ENCODE peak calls at places on chromosome 17, in ten cellular contexts. N is epithelial cell of esophagus, G is right lobe of liver, H is hepatocyte, E is fibroblast of villous mesenchyme, P is AG09309, A is breast epithelium, K is AG04450, V is lower lobe of right lung, M is left ventricle myocardium inferior. U is an unnamed sample.

GRCh38 chr17:51610155-51610554 is 349.8 kb downstream of the UTP18 start:
- DNase-seq in M (no peak), A (no peak), H (no peak), K (no peak), P (no peak), G (no peak), E (no peak), V (no peak), N (no peak), U (no peak)

GRCh38 chr17:2055494-2056220 is 754 bp downstream of the HIC1 start:
- DNase-seq in K (no peak), H (no peak), E (peak), A (no peak), N (no peak), G (peak), M (no peak), V (no peak), P (no peak), U (peak)

GRCh38 chr17:45307290-45308015 is 9.4 kb downstream of the MAP3K14 start:
- DNase-seq in H (no peak), K (peak), A (no peak), M (no peak), V (no peak), E (peak), P (no peak), G (no peak), N (peak), U (peak)

GRCh38 chr17:72466199-72466598 is 345.4 kb downstream of the SOX9 start:
- DNase-seq in N (peak), V (no peak), A (no peak), P (no peak), H (peak), K (no peak), M (no peak), G (no peak), E (peak), U (peak)

GRCh38 chr17:47632991-47633390 is 16.7 kb upstream of the KPNB1 start:
- DNase-seq in N (no peak), G (no peak), E (no peak), K (no peak), M (no peak), P (no peak), H (no peak), V (no peak), A (no peak), U (no peak)

GRCh38 chr17:80291691-80292487 is 31.2 kb downstream of the RNF213 start:
- DNase-seq in P (no peak), H (no peak), N (no peak), K (no peak), A (no peak), E (no peak), G (no peak), V (peak), M (peak), U (no peak)

GRCh38 chr17:58520843-58521430 is 6.5 kb upstream of the MTMR4 start:
- DNase-seq in P (no peak), M (no peak), N (peak), A (no peak), G (no peak), H (peak), K (no peak), V (no peak), E (no peak), U (peak)

GRCh38 chr17:9470171-9470570 is 105.4 kb downstream of the STX8 start:
- DNase-seq in H (no peak), G (no peak), N (no peak), E (peak), K (no peak), A (no peak), P (no peak), M (no peak), V (no peak), U (peak)

GRCh38 chr17:19387921-19388521 is 1.0 kb upstream of the MFAP4 start:
- DNase-seq in N (peak), P (peak), V (no peak), A (no peak), H (peak), M (no peak), G (peak), E (peak), K (no peak), U (no peak)

GRCh38 chr17:40560592-40561293 is 4.5 kb downstream of the CCR7 start:
- DNase-seq in G (no peak), K (no peak), V (no peak), N (peak), M (no peak), P (no peak), E (peak), H (peak), A (no peak), U (peak)

GRCh38 chr17:8147805-8148404 is 4.3 kb downstream of the PER1 start:
- DNase-seq in A (no peak), M (no peak), V (peak), G (no peak), K (no peak), E (no peak), P (no peak), H (no peak), N (no peak), U (no peak)

GRCh38 chr17:29546834-29547233 is 20.0 kb downstream of the ABHD15 start:
- DNase-seq in K (no peak), H (no peak), G (no peak), P (no peak), M (no peak), V (no peak), A (no peak), N (no peak), E (peak), U (peak)

GRCh38 chr17:28917465-28917864 is 14.6 kb upstream of the DHRS13 start:
- DNase-seq in G (no peak), P (no peak), V (no peak), K (no peak), A (no peak), E (no peak), N (no peak), H (no peak), M (no peak), U (no peak)

GRCh38 chr17:60618080-60618479 is 18.1 kb downstream of the PPM1D start:
- DNase-seq in K (no peak), E (no peak), H (no peak), N (no peak), P (no peak), G (no peak), M (no peak), V (no peak), A (no peak), U (no peak)

GRCh38 chr17:4950075-4950756 is 703 bp upstream of the ENO3 start:
- DNase-seq in N (no peak), V (peak), G (peak), P (no peak), K (no peak), M (peak), A (no peak), E (peak), H (peak), U (no peak)

GRCh38 chr17:47188266-47188665 is 829 bp downstream of the CDC27 start:
- DNase-seq in M (no peak), A (no peak), K (no peak), E (peak), N (peak), P (no peak), G (no peak), V (no peak), H (no peak), U (peak)

GRCh38 chr17:21169496-21169895 is 42.7 kb downstream of the DHRS7B start:
- DNase-seq in P (no peak), E (no peak), V (no peak), K (no peak), M (no peak), N (no peak), H (no peak), A (no peak), G (no peak), U (no peak)

GRCh38 chr17:82789051-82789592 is 37.3 kb downstream of the TBCD start:
- DNase-seq in H (no peak), M (no peak), N (no peak), V (no peak), A (no peak), P (no peak), G (no peak), K (no peak), E (no peak), U (no peak)
- H3K4me3 ChIP-seq in H (no peak), M (no peak), N (no peak), V (no peak), A (no peak), P (no peak), G (no peak), K (no peak), E (no peak), U (no peak)

DNA sequence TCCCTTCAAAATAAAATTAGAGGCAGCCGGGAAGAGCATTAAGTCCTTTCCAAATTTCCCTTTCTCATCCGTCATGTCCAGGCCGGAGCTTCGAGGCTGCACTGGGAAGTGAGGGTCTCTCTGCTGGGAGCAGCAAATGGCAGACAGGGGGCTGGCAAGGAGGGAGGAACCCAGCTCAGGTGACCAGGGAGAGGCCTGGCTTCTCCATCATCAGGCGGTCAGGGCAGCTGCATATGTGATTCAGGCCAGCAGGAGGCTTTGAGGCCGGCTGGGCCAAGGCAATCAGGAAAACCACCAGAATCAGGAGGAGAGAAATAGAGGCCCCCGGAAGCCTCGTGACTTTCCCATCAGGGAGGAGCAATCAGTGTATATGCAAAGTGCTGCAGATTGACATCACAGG is 85.0 kb upstream of the RPL38 start:
- DNase-seq in M (no peak), H (peak), A (no peak), V (no peak), N (no peak), P (no peak), E (no peak), G (no peak), K (no peak), U (no peak)
- TF ChIP-seq CTCF in M (no peak), H (no peak), A (no peak), V (no peak), N (no peak), P (no peak), E (no peak), G (no peak), K (no peak), U (no peak)

GRCh38 chr17:63621229-63621683 is 961 bp upstream of the MAP3K3 start:
- DNase-seq in E (no peak), M (no peak), G (no peak), N (no peak), P (no peak), H (no peak), K (no peak), V (no peak), A (no peak), U (no peak)
- H3K4me3 ChIP-seq in E (peak), M (peak), G (peak), N (peak), P (peak), H (peak), K (peak), V (peak), A (peak), U (peak)

GRCh38 chr17:76261421-76262215 is 3.5 kb upstream of the UBALD2 start:
- DNase-seq in E (no peak), V (no peak), P (no peak), A (no peak), H (no peak), M (no peak), G (no peak), N (peak), K (no peak), U (no peak)
- TF ChIP-seq CTCF in E (no peak), V (no peak), P (no peak), A (no peak), H (no peak), M (no peak), G (no peak), N (no peak), K (no peak), U (no peak)

GRCh38 chr17:57295526-57296023 is 39.3 kb downstream of the MSI2 start:
- DNase-seq in K (peak), H (no peak), E (peak), M (no peak), G (no peak), V (no peak), N (no peak), A (no peak), P (no peak), U (no peak)
- H3K4me3 ChIP-seq in K (peak), H (no peak), E (no peak), M (no peak), G (no peak), V (no peak), N (no peak), A (no peak), P (no peak), U (no peak)

GRCh38 chr17:62109378-62109902 is 44.4 kb upstream of the MED13 start:
- DNase-seq in P (peak), M (no peak), K (peak), G (peak), N (peak), H (peak), E (peak), V (peak), A (no peak), U (peak)
- TF ChIP-seq CTCF in P (peak), M (peak), K (peak), G (peak), N (peak), H (peak), E (peak), V (peak), A (no peak), U (peak)

GRCh38 chr17:74935048-74935447 is 650 bp upstream of the OTOP3 start:
- DNase-seq in P (no peak), H (no peak), V (no peak), K (no peak), A (no peak), E (no peak), G (no peak), N (no peak), M (no peak), U (no peak)
- H3K4me3 ChIP-seq in P (no peak), H (no peak), V (no peak), K (no peak), A (no peak), E (no peak), G (no peak), N (no peak), M (no peak), U (no peak)

GRCh38 chr17:78637643-78638042 is 60.4 kb upstream of the DNAH17 start:
- DNase-seq in N (no peak), A (no peak), G (no peak), V (no peak), H (no peak), M (no peak), E (no peak), P (no peak), K (no peak), U (no peak)

GRCh38 chr17:78641243-78641642 is 64.0 kb upstream of the DNAH17 start:
- DNase-seq in N (no peak), P (no peak), A (no peak), K (no peak), E (no peak), G (no peak), V (no peak), H (no peak), M (no peak), U (no peak)

GRCh38 chr17:78640700-78641099 is 63.5 kb upstream of the DNAH17 start:
- DNase-seq in M (no peak), P (no peak), V (no peak), E (no peak), H (no peak), G (no peak), A (no peak), N (no peak), K (no peak), U (no peak)

GRCh38 chr17:78634154-78634553 is 57.0 kb upstream of the DNAH17 start:
- DNase-seq in G (no peak), H (no peak), A (no peak), M (no peak), V (no peak), N (no peak), E (no peak), K (no peak), P (no peak), U (no peak)

GRCh38 chr17:78637146-78637545 is 60.0 kb upstream of the DNAH17 start:
- DNase-seq in E (no peak), N (no peak), V (no peak), K (no peak), H (no peak), P (no peak), M (no peak), A (no peak), G (no peak), U (no peak)
- TF ChIP-seq CTCF in E (no peak), N (no peak), V (no peak), K (no peak), H (no peak), P (no peak), M (no peak), A (no peak), G (no peak), U (no peak)

DNA sequence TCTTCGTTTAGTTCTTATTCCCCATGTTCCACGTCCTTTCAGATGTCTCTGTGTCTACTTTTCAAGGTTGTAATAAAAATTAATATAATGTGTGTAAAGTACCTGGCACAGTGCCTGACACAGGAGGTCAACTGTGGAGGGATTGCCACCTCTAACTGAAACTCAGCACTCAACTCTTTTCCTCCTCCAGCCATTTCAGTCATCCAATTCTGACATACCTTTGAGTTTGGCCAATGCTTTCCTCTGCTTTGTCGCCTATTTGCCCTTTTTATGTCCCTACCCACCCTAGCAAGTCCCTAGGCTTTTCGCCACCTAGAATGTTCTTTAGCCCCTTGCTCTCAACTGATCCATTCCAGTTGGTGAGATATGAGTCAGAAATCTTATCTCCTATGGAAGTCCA is 1.6 kb downstream of the UBE2Z start:
- DNase-seq in K (no peak), N (peak), H (no peak), A (no peak), V (no peak), E (peak), G (no peak), P (no peak), M (no peak), U (no peak)
- H3K4me3 ChIP-seq in K (peak), N (peak), H (peak), A (peak), V (peak), E (peak), G (no peak), P (peak), M (peak), U (peak)